ENCODE peak calls at places on chromosome 11, in ten cellular contexts. M is cardiac muscle cell, X is IMR-90, N is kidney, A is neural progenitor cell, E is fibroblast of lung, V is tibial artery, P is ovary, Z is mucosa of descending colon, B is AG04450. R is an unnamed sample.

GRCh38 chr11:58567889-58568512 is 7.7 kb downstream of the LPXN start:
- DNase-seq in M (peak; percentile 75), X (peak; percentile 54), N (no peak), A (peak; percentile 71), E (peak; percentile 58), V (no peak), P (no peak), Z (peak; percentile 62), B (no peak), R (no peak)

GRCh38 chr11:131064373-131064991 is 148.2 kb upstream of the SNX19 start:
- DNase-seq in M (peak; percentile 72), X (peak; percentile 70), N (peak; percentile 77), A (peak; percentile 88), E (peak; percentile 69), V (no peak), P (no peak), Z (peak; percentile 41), B (peak; percentile 55), R (no peak)

GRCh38 chr11:8090756-8091155 is 9.7 kb downstream of the TUB start:
- DNase-seq in M (peak; percentile 46), X (no peak), N (no peak), A (peak; percentile 91), E (peak; percentile 40), V (peak; percentile 28), P (peak; percentile 61), Z (no peak), B (no peak), R (no peak)

GRCh38 chr11:59783632-59784090 is 26.9 kb downstream of the MRPL16 start:
- DNase-seq in M (no peak), X (no peak), N (no peak), A (no peak), E (no peak), V (no peak), P (no peak), Z (no peak), B (no peak), R (no peak)

GRCh38 chr11:86303257-86303656 is 1.2 kb downstream of the HIKESHI start:
- DNase-seq in M (no peak), X (peak; percentile 11), N (no peak), A (no peak), E (no peak), V (no peak), P (no peak), Z (no peak), B (no peak), R (no peak)

GRCh38 chr11:32131321-32131720 is 40.4 kb downstream of the RCN1 start:
- DNase-seq in M (peak; percentile 23), X (peak; percentile 29), N (no peak), A (no peak), E (no peak), V (no peak), P (no peak), Z (no peak), B (no peak), R (no peak)

GRCh38 chr11:115168229-115168671 is 336.0 kb downstream of the CADM1 start:
- DNase-seq in M (no peak), X (no peak), N (no peak), A (no peak), E (no peak), V (no peak), P (no peak), Z (no peak), B (no peak), R (no peak)

GRCh38 chr11:65133724-65134123 is 595 bp downstream of the SYVN1 start:
- DNase-seq in M (peak; percentile 54), X (no peak), N (peak; percentile 81), A (no peak), E (peak; percentile 39), V (peak; percentile 75), P (peak; percentile 60), Z (peak; percentile 54), B (no peak), R (no peak)

GRCh38 chr11:100923555-100923954 is 206.1 kb downstream of the PGR start:
- DNase-seq in M (no peak), X (peak; percentile 63), N (no peak), A (no peak), E (peak; percentile 37), V (no peak), P (no peak), Z (no peak), B (no peak), R (no peak)

GRCh38 chr11:97964332-97965004 is 1056.3 kb upstream of the CNTN5 start:
- DNase-seq in M (no peak), X (no peak), N (no peak), A (no peak), E (no peak), V (no peak), P (no peak), Z (no peak), B (no peak), R (no peak)

GRCh38 chr11:78715639-78716311 is 141.1 kb upstream of the NARS2 start:
- DNase-seq in M (peak; percentile 21), X (peak; percentile 91), N (no peak), A (peak; percentile 88), E (peak; percentile 63), V (peak; percentile 38), P (no peak), Z (peak; percentile 79), B (peak; percentile 54), R (peak; percentile 10)
- TF ChIP-seq CTCF in M (peak; percentile 60), X (peak; percentile 81), N (peak; percentile 48), A (peak; percentile 93), E (peak; percentile 49), V (peak; percentile 77), P (no peak), Z (peak; percentile 65), B (peak; percentile 81), R (peak; percentile 91)

GRCh38 chr11:45662096-45662664 is 3.2 kb downstream of the CHST1 start:
- DNase-seq in M (no peak), X (no peak), N (peak; percentile 39), A (no peak), E (no peak), V (no peak), P (peak; percentile 21), Z (no peak), B (no peak), R (no peak)
- H3K4me3 ChIP-seq in M (no peak overlapping the region), X (no peak overlapping the region), N (no peak overlapping the region), A (no peak overlapping the region), E (no peak overlapping the region), V (no peak overlapping the region), P (no peak overlapping the region), Z (no peak overlapping the region), B (no peak overlapping the region), R (no peak overlapping the region)

GRCh38 chr11:66638177-66639065 is at the start of gene RBM4:
- DNase-seq in M (peak; percentile 100), X (peak; percentile 100), N (peak; percentile 98), A (peak; percentile 100), E (peak; percentile 100), V (peak; percentile 98), P (peak; percentile 96), Z (peak; percentile 95), B (peak; percentile 100), R (peak; percentile 100)

GRCh38 chr11:66641834-66642233 is 3.3 kb downstream of the RBM4 start:
- DNase-seq in M (no peak), X (no peak), N (no peak), A (no peak), E (no peak), V (no peak), P (no peak), Z (no peak), B (no peak), R (no peak)

GRCh38 chr11:66636411-66636810 is 2.1 kb upstream of the RBM4 start:
- DNase-seq in M (no peak), X (no peak), N (no peak), A (no peak), E (no peak), V (no peak), P (no peak), Z (no peak), B (no peak), R (no peak)

GRCh38 chr11:66637557-66638176 is 836 bp upstream of the RBM4 start:
- DNase-seq in M (no peak), X (peak; percentile 46), N (no peak), A (peak; percentile 56), E (no peak), V (no peak), P (no peak), Z (no peak), B (no peak), R (no peak)

GRCh38 chr11:66639066-66639813 is 737 bp downstream of the RBM4 start:
- DNase-seq in M (peak; percentile 60), X (peak; percentile 42), N (no peak), A (no peak), E (peak; percentile 53), V (peak; percentile 29), P (no peak), Z (no peak), B (no peak), R (no peak)
- TF ChIP-seq CTCF in M (peak; percentile 15), X (peak; percentile 21), N (no peak), A (no peak), E (no peak), V (no peak), P (no peak), Z (no peak), B (no peak), R (no peak)

DNA sequence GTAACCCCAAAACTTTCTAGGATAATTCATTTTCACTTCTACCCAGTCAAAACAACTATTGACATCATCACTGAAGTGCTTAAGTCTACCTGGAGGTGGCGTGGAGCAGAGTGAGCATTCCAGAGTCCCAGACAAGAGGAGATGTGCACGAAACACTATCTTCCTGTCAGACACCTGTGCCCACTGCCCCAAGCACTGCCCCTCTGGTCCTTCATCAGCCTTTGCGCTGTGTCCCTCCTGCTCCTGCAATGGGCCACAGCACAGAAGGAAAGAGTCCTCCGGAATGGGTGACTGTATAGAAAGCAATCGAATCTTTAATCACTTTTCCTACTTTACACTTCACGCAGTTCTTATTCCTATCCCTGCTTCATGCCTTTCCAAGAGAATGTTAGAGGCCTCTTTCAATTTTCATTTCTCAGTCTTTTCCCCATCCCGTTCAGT is 512 bp upstream of the GRIA4 start:
- DNase-seq in M (peak; percentile 27), X (peak; percentile 17), N (no peak), A (peak; percentile 63), E (peak; percentile 13), V (no peak), P (no peak), Z (no peak), B (no peak), R (no peak)
- H3K4me3 ChIP-seq in M (peak overlapping the region; percentile 71), X (no peak overlapping the region), N (peak overlapping the region; percentile 28), A (peak overlapping the region; percentile 58), E (no peak overlapping the region), V (no peak overlapping the region), P (no peak overlapping the region), Z (no peak overlapping the region), B (peak overlapping the region; percentile 69), R (no peak overlapping the region)

GRCh38 chr11:69383372-69383771 is 89.4 kb downstream of the MYEOV start:
- DNase-seq in M (no peak), X (no peak), N (peak; percentile 31), A (no peak), E (no peak), V (no peak), P (no peak), Z (no peak), B (no peak), R (no peak)
- TF ChIP-seq CTCF in M (no peak), X (no peak), N (no peak), A (no peak), E (no peak), V (no peak), P (no peak), Z (no peak), B (no peak), R (no peak)

GRCh38 chr11:12187399-12187798 is 77.0 kb downstream of the MICAL2 start:
- DNase-seq in M (peak; percentile 49), X (peak; percentile 64), N (no peak), A (peak; percentile 28), E (no peak), V (no peak), P (no peak), Z (no peak), B (no peak), R (no peak)
- H3K4me3 ChIP-seq in M (no peak overlapping the region), X (no peak overlapping the region), N (no peak overlapping the region), A (no peak overlapping the region), E (no peak overlapping the region), V (no peak overlapping the region), P (no peak overlapping the region), Z (no peak overlapping the region), B (no peak overlapping the region), R (no peak overlapping the region)

R was measured in LNCaP clone FGC.